ENCODE peak calls at places on chromosomes 3 and 15, in five cellular contexts. V is lower lobe of right lung, T is skeletal muscle cell, G is psoas muscle, R is IMR-90. I is an unnamed sample.

GRCh38 chr3:72520690-72521308 is 327.4 kb downstream of the SHQ1 start:
- DNase-seq in V (no peak), T (peak; percentile 53), G (no peak), R (peak; percentile 89), I (no peak)

GRCh38 chr3:190261015-190261414 is 61.2 kb downstream of the CLDN1 start:
- DNase-seq in V (no peak), T (peak; percentile 54), G (no peak), R (peak; percentile 18), I (no peak)

GRCh38 chr15:75723171-75723846 is 10.7 kb upstream of the CSPG4 start:
- DNase-seq in V (peak; percentile 41), T (no peak), G (no peak), R (no peak), I (no peak)

GRCh38 chr3:67947808-67948508 is 293.5 kb upstream of the SUCLG2 start:
- DNase-seq in V (no peak), T (no peak), G (no peak), R (no peak), I (no peak)

GRCh38 chr3:44974406-44974805 is 1.6 kb downstream of the ZDHHC3 start:
- DNase-seq in V (no peak), T (no peak), G (no peak), R (no peak), I (peak; percentile 74)

GRCh38 chr3:77052733-77053680 is 13.1 kb downstream of the ROBO2 start:
- DNase-seq in V (no peak), T (no peak), G (no peak), R (no peak), I (no peak)

GRCh38 chr3:180267202-180267843 is 230.6 kb upstream of the PEX5L start:
- DNase-seq in V (no peak), T (no peak), G (no peak), R (no peak), I (no peak)

GRCh38 chr3:189862385-189863023 is 231.3 kb downstream of the TP63 start:
- DNase-seq in V (no peak), T (peak; percentile 66), G (no peak), R (peak; percentile 26), I (no peak)

GRCh38 chr3:113844622-113845222 is 6.1 kb downstream of the GRAMD1C start:
- DNase-seq in V (no peak), T (no peak), G (no peak), R (peak; percentile 40), I (no peak)

GRCh38 chr3:190384241-190384863 is 3.6 kb upstream of the CLDN16 start:
- DNase-seq in V (no peak), T (no peak), G (no peak), R (peak; percentile 69), I (peak; percentile 46)

GRCh38 chr15:81888748-81889479 is 156.9 kb downstream of the MEX3B start:
- DNase-seq in V (no peak), T (no peak), G (no peak), R (peak; percentile 76), I (no peak)

GRCh38 chr15:90099868-90100854 is 2.1 kb downstream of the IDH2 start:
- DNase-seq in V (no peak), T (no peak), G (peak; percentile 73), R (peak; percentile 53), I (peak; percentile 64)

GRCh38 chr15:72584006-72584405 is 70.5 kb upstream of the GOLGA6B start:
- DNase-seq in V (no peak), T (no peak), G (no peak), R (peak; percentile 25), I (no peak)

GRCh38 chr15:83304861-83305661 is 20.6 kb upstream of the BNC1 start:
- DNase-seq in V (no peak), T (no peak), G (no peak), R (peak; percentile 26), I (no peak)

GRCh38 chr3:194485876-194486539 is 794 bp downstream of the ATP13A3 start:
- DNase-seq in V (peak; percentile 66), T (no peak), G (peak; percentile 70), R (peak; percentile 31), I (peak; percentile 50)

GRCh38 chr15:37880009-37880834 is 54.2 kb upstream of the TMCO5A start:
- DNase-seq in V (no peak), T (peak; percentile 60), G (no peak), R (peak; percentile 75), I (no peak)

GRCh38 chr3:11807651-11808050 is 39.0 kb downstream of the TAMM41 start:
- DNase-seq in V (no peak), T (no peak), G (no peak), R (peak; percentile 24), I (no peak)

GRCh38 chr15:57213783-57214366 is 162.4 kb upstream of the CGNL1 start:
- DNase-seq in V (no peak), T (no peak), G (no peak), R (peak; percentile 67), I (no peak)

GRCh38 chr3:114231616-114232015 is 5.8 kb downstream of the ZNF80 start:
- DNase-seq in V (no peak), T (no peak), G (no peak), R (no peak), I (no peak)

GRCh38 chr15:62533687-62534086 is 368.6 kb upstream of the C2CD4B start:
- DNase-seq in V (no peak), T (no peak), G (no peak), R (no peak), I (no peak)

GRCh38 chr15:80339601-80340000 is 64.6 kb upstream of the ARNT2 start:
- DNase-seq in V (no peak), T (no peak), G (no peak), R (no peak), I (no peak)

GRCh38 chr15:83299462-83299861 is 15.0 kb upstream of the BNC1 start:
- DNase-seq in V (no peak), T (no peak), G (no peak), R (no peak), I (no peak)

GRCh38 chr15:89098281-89098680 is 10.0 kb downstream of the ABHD2 start:
- DNase-seq in V (no peak), T (no peak), G (no peak), R (peak; percentile 40), I (no peak)

DNA sequence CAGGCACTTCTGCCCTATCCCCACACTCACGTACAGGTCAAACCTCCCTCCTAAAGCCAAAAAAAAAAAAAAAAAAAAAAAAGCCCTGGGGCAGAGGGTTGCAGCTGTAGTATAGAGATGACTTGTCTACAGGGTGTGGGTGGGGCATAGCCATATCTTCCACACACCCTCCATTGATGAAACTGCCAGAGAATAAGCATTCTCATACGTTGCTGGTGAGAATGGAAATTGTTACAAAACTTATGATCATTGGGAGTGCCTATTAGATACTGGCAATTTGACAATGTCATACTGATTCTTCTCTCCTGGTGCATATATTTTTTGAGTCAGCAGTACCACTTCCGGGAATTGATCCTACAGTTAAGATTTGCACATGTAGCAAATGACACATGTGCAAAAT is 11.0 kb upstream of the CTNNB1 start:
- DNase-seq in V (no peak), T (no peak), G (no peak), R (no peak), I (no peak)
- H3K4me3 ChIP-seq in V (no peak overlapping the region), T (no peak overlapping the region), G (no peak overlapping the region), R (no peak overlapping the region), I (no peak overlapping the region)

DNA sequence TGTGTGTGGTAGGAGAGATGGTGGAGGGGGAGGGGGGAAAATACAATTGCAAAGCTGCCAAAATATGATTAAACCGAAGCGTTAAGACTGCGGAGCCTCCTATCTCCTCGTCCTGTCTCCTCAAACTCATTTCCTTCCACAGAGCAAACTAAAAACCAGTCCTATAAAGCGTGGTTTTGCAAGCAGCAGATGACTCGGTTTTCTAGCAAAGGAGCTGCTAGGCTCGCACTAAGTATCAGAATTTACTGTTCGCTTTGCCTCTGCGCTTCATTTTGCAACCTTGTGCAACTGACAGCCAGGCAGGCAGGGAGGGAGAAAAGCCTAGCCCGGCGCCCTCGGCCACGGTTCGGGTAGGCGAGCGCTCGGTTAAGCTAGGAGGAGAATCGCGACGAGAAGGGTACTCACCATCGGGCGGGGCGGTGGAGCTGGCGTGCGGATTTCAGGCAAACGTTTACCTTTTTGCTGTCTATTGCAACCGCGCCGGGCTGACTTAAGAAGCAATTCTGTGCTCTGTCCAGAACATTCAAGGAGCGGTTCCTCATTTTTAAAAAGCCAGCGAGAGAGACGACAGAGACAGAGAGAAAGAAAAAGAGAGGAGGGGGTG is 3.8 kb upstream of the NR2F2 start:
- DNase-seq in V (peak; percentile 54), T (no peak), G (peak; percentile 62), R (no peak), I (peak; percentile 30)
- H3K4me3 ChIP-seq in V (peak overlapping the region; percentile 68), T (peak overlapping the region; percentile 84), G (peak overlapping the region; percentile 92), R (peak overlapping the region; percentile 93), I (peak overlapping the region; percentile 37)

DNA sequence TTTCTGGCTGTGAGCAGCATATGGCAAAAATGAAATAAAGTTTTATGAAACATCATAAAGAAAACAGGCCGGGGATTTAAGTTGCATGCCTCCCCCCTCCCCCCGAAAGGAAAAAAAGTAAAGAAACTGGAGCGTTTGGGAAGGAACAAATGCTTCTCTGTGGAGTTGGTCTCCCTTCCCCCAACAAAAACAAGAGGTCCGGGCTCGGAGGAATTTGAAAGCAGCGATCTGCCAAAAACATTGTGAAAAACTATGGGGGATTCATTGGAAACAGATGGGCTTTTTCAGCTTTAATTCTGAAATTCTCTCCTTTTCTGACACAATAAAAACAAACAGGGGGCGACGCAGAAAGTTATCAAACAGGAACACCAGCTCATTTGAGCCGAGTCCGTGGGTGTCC is 17.0 kb downstream of the RGMA start:
- DNase-seq in V (no peak), T (peak; percentile 24), G (no peak), R (peak; percentile 14), I (no peak)
- H3K4me3 ChIP-seq in V (peak overlapping the region; percentile 65), T (peak overlapping the region; percentile 67), G (peak overlapping the region; percentile 87), R (peak overlapping the region; percentile 56), I (peak overlapping the region; percentile 65)

DNA sequence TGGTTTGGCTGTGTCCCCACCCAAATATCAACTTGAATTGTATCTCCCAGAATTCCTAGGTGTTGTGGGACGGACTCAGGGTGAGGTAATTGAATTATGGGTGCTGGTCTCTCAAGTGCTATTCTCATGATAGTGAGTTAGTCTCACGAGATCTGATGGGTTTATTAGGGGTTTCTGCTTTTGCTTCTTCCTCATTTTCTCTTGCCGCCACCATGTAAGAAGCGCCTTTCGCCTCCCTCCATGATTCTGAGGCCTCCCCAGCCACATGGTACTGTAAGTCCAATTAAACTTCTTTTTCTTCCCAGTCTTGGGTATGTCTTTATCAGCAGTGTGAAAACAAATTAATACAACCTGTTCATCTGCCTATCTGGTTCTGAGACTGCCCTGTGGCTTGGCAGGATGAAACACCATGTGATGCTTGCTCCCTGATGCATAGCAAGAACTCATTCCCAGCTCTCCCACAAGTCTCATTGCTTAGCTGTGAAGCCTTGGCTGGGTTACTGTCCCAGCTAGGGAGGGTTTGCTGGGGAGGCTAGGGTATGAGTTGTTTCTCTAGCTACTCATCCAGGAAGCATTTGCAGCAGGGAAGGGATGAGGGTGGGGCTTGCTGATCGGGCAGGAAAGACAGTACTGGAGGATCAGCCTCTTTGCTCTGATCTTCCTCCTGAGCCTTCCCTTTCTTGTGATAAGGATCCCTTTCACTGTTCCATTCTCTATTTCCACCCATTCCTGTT is 3.7 kb upstream of the SQOR start:
- DNase-seq in V (no peak), T (peak; percentile 78), G (no peak), R (peak; percentile 94), I (peak; percentile 46)
- H3K4me3 ChIP-seq in V (peak overlapping the region; percentile 22), T (peak overlapping the region; percentile 6), G (no peak overlapping the region), R (no peak overlapping the region), I (no peak overlapping the region)

DNA sequence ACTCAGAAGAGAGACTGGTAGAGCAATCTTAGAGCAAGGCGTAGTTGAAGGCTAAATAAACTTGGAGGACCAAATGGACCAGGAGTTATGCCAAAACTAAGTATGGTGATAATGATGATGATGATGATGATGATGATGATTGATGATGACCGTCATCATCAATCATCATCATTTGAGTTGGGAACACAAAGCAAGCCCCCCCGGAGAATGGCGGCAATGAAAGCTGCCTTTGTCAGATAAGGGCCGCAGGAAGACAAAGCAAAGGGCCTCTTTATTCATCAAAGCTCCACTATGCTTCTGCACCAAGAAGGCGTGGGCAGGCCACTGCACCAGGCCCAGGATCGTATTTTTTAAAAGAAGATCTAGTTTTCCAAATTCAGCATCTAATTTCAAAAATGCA is 82.1 kb upstream of the RAD18 start:
- DNase-seq in V (no peak), T (no peak), G (no peak), R (no peak), I (no peak)
- H3K4me3 ChIP-seq in V (no peak overlapping the region), T (no peak overlapping the region), G (no peak overlapping the region), R (no peak overlapping the region), I (no peak overlapping the region)

I was measured in transverse colon.